ENCODE peak calls at places on chromosomes 11 and 22, in four cellular contexts. One of them, this sample, is unnamed.

GRCh38 chr11:79227732-79228416 is 213.0 kb downstream of the TENM4 start:
- DNase-seq in cardiac muscle cell: no peak
- DNase-seq in upper lobe of right lung: no peak
- DNase-seq in H1: no peak
- DNase-seq in this sample: no peak

GRCh38 chr11:1267441-1268100 is 41.9 kb downstream of the TOLLIP start:
- DNase-seq in cardiac muscle cell: no peak
- DNase-seq in upper lobe of right lung: no peak
- DNase-seq in H1: no peak
- DNase-seq in this sample: no peak

GRCh38 chr22:19149962-19150361 is at the start of gene GSC2:
- DNase-seq in cardiac muscle cell: no peak
- DNase-seq in upper lobe of right lung: no peak
- DNase-seq in H1: peak
- DNase-seq in this sample: no peak

GRCh38 chr11:8038393-8038792 is 42.6 kb upstream of the TUB start:
- DNase-seq in cardiac muscle cell: no peak
- DNase-seq in upper lobe of right lung: no peak
- DNase-seq in H1: peak
- DNase-seq in this sample: no peak

GRCh38 chr11:135033545-135033944 is 621.5 kb upstream of the B3GAT1 start:
- DNase-seq in cardiac muscle cell: peak
- DNase-seq in upper lobe of right lung: no peak
- DNase-seq in H1: peak
- DNase-seq in this sample: peak

GRCh38 chr11:43585877-43586608 is 94.5 kb upstream of the HSD17B12 start:
- DNase-seq in cardiac muscle cell: no peak
- DNase-seq in upper lobe of right lung: no peak
- DNase-seq in H1: no peak
- DNase-seq in this sample: no peak

GRCh38 chr11:20258496-20258895 is 98.2 kb upstream of the DBX1 start:
- DNase-seq in cardiac muscle cell: no peak
- DNase-seq in upper lobe of right lung: no peak
- DNase-seq in H1: no peak
- DNase-seq in this sample: no peak

GRCh38 chr22:49322861-49323622 is 504.6 kb downstream of the BRD1 start:
- DNase-seq in cardiac muscle cell: no peak
- DNase-seq in upper lobe of right lung: peak
- DNase-seq in H1: peak
- DNase-seq in this sample: no peak

GRCh38 chr11:80841716-80842115 is 1400.9 kb upstream of the TENM4 start:
- DNase-seq in cardiac muscle cell: peak
- DNase-seq in upper lobe of right lung: no peak
- DNase-seq in H1: no peak
- DNase-seq in this sample: no peak

GRCh38 chr11:122287401-122287800 is 171.4 kb upstream of the BLID start:
- DNase-seq in cardiac muscle cell: no peak
- DNase-seq in upper lobe of right lung: no peak
- DNase-seq in H1: no peak
- DNase-seq in this sample: no peak

GRCh38 chr11:832529-833113 is at the start of gene CD151:
- DNase-seq in cardiac muscle cell: peak
- DNase-seq in upper lobe of right lung: peak
- DNase-seq in H1: peak
- DNase-seq in this sample: no peak

GRCh38 chr22:30390974-30391691 is 3.9 kb upstream of the RNF215 start:
- DNase-seq in cardiac muscle cell: peak
- DNase-seq in upper lobe of right lung: peak
- DNase-seq in H1: peak
- DNase-seq in this sample: no peak

GRCh38 chr11:83054904-83055380 is 16.8 kb downstream of the RAB30 start:
- DNase-seq in cardiac muscle cell: no peak
- DNase-seq in upper lobe of right lung: no peak
- DNase-seq in H1: no peak
- DNase-seq in this sample: no peak

GRCh38 chr11:45801723-45802315 is 3.1 kb upstream of the SLC35C1 start:
- DNase-seq in cardiac muscle cell: peak
- DNase-seq in upper lobe of right lung: no peak
- DNase-seq in H1: peak
- DNase-seq in this sample: no peak

GRCh38 chr11:87007938-87008337 is 29.8 kb upstream of the TMEM135 start:
- DNase-seq in cardiac muscle cell: peak
- DNase-seq in upper lobe of right lung: no peak
- DNase-seq in H1: no peak
- DNase-seq in this sample: no peak

GRCh38 chr11:69641681-69642548 is 959 bp downstream of the CCND1 start:
- DNase-seq in cardiac muscle cell: peak
- DNase-seq in upper lobe of right lung: peak
- DNase-seq in H1: no peak
- DNase-seq in this sample: no peak

GRCh38 chr22:11616811-11617210 is 3911.2 kb upstream of the OR11H1 start:
- DNase-seq in cardiac muscle cell: no peak
- DNase-seq in upper lobe of right lung: no peak
- DNase-seq in H1: no peak
- DNase-seq in this sample: no peak

GRCh38 chr11:27563201-27563600 is 56.6 kb upstream of the LIN7C start:
- DNase-seq in cardiac muscle cell: peak
- DNase-seq in upper lobe of right lung: no peak
- DNase-seq in H1: no peak
- DNase-seq in this sample: no peak

GRCh38 chr11:57321996-57322880 is 2.5 kb downstream of the TNKS1BP1 start:
- DNase-seq in cardiac muscle cell: peak
- DNase-seq in upper lobe of right lung: peak
- DNase-seq in H1: peak
- DNase-seq in this sample: no peak

GRCh38 chr11:66362481-66363147 is 8.9 kb downstream of the SLC29A2 start:
- DNase-seq in cardiac muscle cell: no peak
- DNase-seq in upper lobe of right lung: no peak
- DNase-seq in H1: no peak
- DNase-seq in this sample: no peak

GRCh38 chr22:21712751-21713427 is 22.7 kb downstream of the YPEL1 start:
- DNase-seq in cardiac muscle cell: peak
- DNase-seq in upper lobe of right lung: no peak
- DNase-seq in H1: peak
- DNase-seq in this sample: peak

GRCh38 chr11:67356867-67357561 is 3.7 kb upstream of the POLD4 start:
- DNase-seq in cardiac muscle cell: peak
- DNase-seq in upper lobe of right lung: peak
- DNase-seq in H1: peak
- DNase-seq in this sample: no peak

GRCh38 chr22:26914786-26915185 is 257.4 kb downstream of the MIAT start:
- DNase-seq in cardiac muscle cell: no peak
- DNase-seq in upper lobe of right lung: no peak
- DNase-seq in H1: no peak
- DNase-seq in this sample: no peak

GRCh38 chr11:126636911-126637799 is 281.7 kb downstream of the ST3GAL4 start:
- DNase-seq in cardiac muscle cell: peak
- DNase-seq in upper lobe of right lung: no peak
- DNase-seq in H1: no peak
- DNase-seq in this sample: no peak

DNA sequence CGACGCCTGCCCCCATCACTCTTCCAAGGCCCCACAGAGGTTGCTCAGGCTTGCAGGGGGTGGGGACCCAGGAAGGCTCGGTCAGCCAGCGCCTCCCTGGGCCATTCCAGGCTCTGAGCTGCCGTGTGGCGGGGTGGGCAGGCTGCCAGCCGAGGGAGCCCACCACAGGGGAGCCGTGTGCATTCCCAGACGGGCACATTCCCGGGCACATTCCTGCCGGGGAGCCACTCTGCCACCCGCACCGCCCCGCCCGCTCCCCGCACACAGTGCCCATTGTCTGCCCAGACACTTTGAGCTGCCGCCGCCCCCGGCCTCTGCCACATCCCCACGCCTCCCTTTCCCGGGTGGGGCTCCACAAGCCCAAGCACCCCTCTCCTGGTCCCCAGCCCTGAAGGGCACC is 27.4 kb downstream of the RPL3 start:
- DNase-seq in cardiac muscle cell: no peak
- DNase-seq in upper lobe of right lung: no peak
- DNase-seq in H1: no peak
- DNase-seq in this sample: no peak
- H3K27ac ChIP-seq in cardiac muscle cell: peak
- H3K27ac ChIP-seq in upper lobe of right lung: peak
- H3K27ac ChIP-seq in H1: no peak
- H3K27ac ChIP-seq in this sample: no peak

DNA sequence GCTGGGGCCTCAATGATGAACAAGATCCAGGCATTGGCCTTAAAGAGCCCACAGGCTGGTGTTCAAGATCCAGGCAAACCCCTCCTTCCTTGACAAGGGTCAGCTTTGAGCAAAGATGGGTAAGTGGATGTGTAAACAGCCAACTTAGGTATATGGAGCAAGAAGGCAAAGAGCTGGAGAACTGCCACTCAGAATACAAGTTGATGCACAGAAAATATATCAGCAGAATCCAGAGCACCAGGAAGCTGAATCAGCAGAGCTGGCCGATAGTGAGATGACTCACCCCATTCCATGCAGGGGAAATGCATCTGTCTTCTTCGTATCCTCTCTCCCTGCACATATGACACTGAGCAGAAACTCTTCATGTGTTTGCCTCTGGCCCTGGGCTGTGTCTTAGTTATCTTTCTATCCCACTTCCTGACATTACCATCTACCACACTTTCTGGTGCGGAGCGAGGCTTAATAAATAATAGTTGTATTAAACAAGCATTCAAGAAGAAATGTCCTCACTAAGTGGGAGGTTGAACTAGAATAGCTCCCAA is 57.8 kb downstream of the ENDOD1 start:
- DNase-seq in cardiac muscle cell: peak
- DNase-seq in upper lobe of right lung: no peak
- DNase-seq in H1: no peak
- DNase-seq in this sample: no peak
- H3K27ac ChIP-seq in cardiac muscle cell: no peak
- H3K27ac ChIP-seq in upper lobe of right lung: no peak
- H3K27ac ChIP-seq in H1: no peak
- H3K27ac ChIP-seq in this sample: no peak

GRCh38 chr11:64340671-64341335 is 799 bp downstream of the CCDC88B start:
- DNase-seq in cardiac muscle cell: no peak
- DNase-seq in upper lobe of right lung: peak
- DNase-seq in H1: peak
- DNase-seq in this sample: no peak
- H3K27ac ChIP-seq in cardiac muscle cell: no peak
- H3K27ac ChIP-seq in upper lobe of right lung: peak
- H3K27ac ChIP-seq in H1: no peak
- H3K27ac ChIP-seq in this sample: no peak

GRCh38 chr22:45508814-45509213 is 6.1 kb downstream of the FBLN1 start:
- DNase-seq in cardiac muscle cell: no peak
- DNase-seq in upper lobe of right lung: no peak
- DNase-seq in H1: no peak
- DNase-seq in this sample: no peak

GRCh38 chr22:45505991-45506743 is 3.5 kb downstream of the FBLN1 start:
- DNase-seq in cardiac muscle cell: no peak
- DNase-seq in upper lobe of right lung: no peak
- DNase-seq in H1: no peak
- DNase-seq in this sample: no peak

GRCh38 chr22:45507798-45508197 is 5.1 kb downstream of the FBLN1 start:
- DNase-seq in cardiac muscle cell: no peak
- DNase-seq in upper lobe of right lung: no peak
- DNase-seq in H1: no peak
- DNase-seq in this sample: no peak

GRCh38 chr22:45504703-45505341 is 2.1 kb downstream of the FBLN1 start:
- DNase-seq in cardiac muscle cell: peak
- DNase-seq in upper lobe of right lung: no peak
- DNase-seq in H1: peak
- DNase-seq in this sample: no peak

DNA sequence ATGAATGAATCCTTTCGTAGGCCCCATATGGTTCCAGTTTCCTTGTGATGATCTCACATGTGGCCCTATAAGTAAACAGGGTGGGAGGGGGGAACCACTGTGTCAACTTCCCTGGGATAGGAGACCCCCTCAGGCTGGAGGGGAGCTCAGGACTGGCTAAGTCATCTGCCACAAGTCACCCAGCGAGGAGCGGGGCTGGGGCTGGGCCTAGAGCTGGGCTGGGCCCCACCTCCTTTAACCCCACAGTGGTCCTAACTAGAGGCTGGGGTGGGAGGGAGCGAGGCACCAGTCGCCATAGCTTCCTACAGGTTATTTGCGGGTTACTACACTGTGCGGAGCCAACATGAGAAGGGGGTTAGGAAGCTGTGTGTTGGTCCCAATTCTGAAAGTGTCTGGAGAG is 4.3 kb downstream of the FBLN1 start:
- DNase-seq in cardiac muscle cell: no peak
- DNase-seq in upper lobe of right lung: no peak
- DNase-seq in H1: no peak
- DNase-seq in this sample: no peak
- H3K27ac ChIP-seq in cardiac muscle cell: no peak
- H3K27ac ChIP-seq in upper lobe of right lung: peak
- H3K27ac ChIP-seq in H1: no peak
- H3K27ac ChIP-seq in this sample: no peak

GRCh38 chr11:2377511-2378443 is 667 bp downstream of the CD81 start:
- DNase-seq in cardiac muscle cell: peak
- DNase-seq in upper lobe of right lung: peak
- DNase-seq in H1: peak
- DNase-seq in this sample: no peak

GRCh38 chr11:2380807-2381350 is 3.8 kb downstream of the CD81 start:
- DNase-seq in cardiac muscle cell: peak
- DNase-seq in upper lobe of right lung: peak
- DNase-seq in H1: no peak
- DNase-seq in this sample: no peak

GRCh38 chr11:2380396-2380795 is 3.3 kb downstream of the CD81 start:
- DNase-seq in cardiac muscle cell: no peak
- DNase-seq in upper lobe of right lung: no peak
- DNase-seq in H1: no peak
- DNase-seq in this sample: no peak

GRCh38 chr11:2378527-2379210 is 1.6 kb downstream of the CD81 start:
- DNase-seq in cardiac muscle cell: peak
- DNase-seq in upper lobe of right lung: no peak
- DNase-seq in H1: no peak
- DNase-seq in this sample: no peak

DNA sequence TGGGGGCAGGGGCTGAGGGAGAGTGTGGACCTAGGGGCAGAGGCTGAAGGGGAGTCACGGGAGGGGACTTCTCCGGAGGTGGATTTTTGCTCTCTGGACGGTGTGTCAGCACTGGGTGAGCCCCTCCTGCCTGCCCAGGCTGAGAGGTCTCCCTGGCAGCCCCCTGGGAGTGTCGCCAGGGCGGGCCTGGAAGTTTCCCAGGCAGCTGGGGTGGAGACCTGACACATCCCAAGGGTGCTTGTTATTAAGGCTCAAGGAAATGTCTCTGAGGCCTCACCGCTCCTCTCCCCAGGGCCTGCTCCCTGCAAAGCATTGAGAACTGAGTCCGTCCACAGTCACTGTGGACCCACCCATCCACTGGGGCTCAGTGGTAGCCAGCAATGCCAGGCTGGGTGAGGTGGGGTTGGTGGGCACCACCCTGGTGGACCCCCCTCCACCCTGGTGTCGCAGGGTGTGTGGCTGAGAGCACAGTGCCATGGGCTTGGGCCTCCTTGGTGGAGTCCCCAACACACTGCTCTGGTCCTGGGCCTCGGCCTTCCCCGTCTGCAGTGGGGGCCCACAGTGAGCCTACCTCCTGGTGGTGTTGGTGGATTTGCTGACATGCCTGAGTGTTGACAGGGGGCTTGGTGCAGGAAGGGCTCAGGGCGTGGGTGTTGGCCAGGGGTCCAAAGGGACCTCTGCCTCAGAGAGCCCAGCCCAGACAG is 2.5 kb downstream of the CD81 start:
- DNase-seq in cardiac muscle cell: no peak
- DNase-seq in upper lobe of right lung: no peak
- DNase-seq in H1: no peak
- DNase-seq in this sample: no peak
- H3K27ac ChIP-seq in cardiac muscle cell: peak
- H3K27ac ChIP-seq in upper lobe of right lung: peak
- H3K27ac ChIP-seq in H1: no peak
- H3K27ac ChIP-seq in this sample: no peak

This sample was measured in iPS DF 6.9.